ENCODE peak calls at places on chromosomes 3 and 15, in six cellular contexts. One of them, this sample, is unnamed.

GRCh38 chr15:76059320-76060097 is at the start of gene TMEM266:
- DNase-seq in K562: peak; percentile 94
- DNase-seq in astrocyte of the hippocampus: peak; percentile 73
- DNase-seq in BE2C: peak; percentile 52
- DNase-seq in GM12891: peak; percentile 67
- DNase-seq in activated CD4-positive, alpha-beta T cell treated with anti-CD3 and anti-CD28 coated beads, Interleukin-2, amount 10 ng/mL, durations not matched to agents 7 days and 5 days: peak; percentile 16
- DNase-seq in this sample: peak; percentile 27

GRCh38 chr3:195258449-195259145 is 12.4 kb downstream of the XXYLT1 start:
- DNase-seq in K562: no peak
- DNase-seq in astrocyte of the hippocampus: peak; percentile 26
- DNase-seq in BE2C: no peak
- DNase-seq in GM12891: no peak
- DNase-seq in activated CD4-positive, alpha-beta T cell treated with anti-CD3 and anti-CD28 coated beads, Interleukin-2, amount 10 ng/mL, durations not matched to agents 7 days and 5 days: no peak
- DNase-seq in this sample: peak; percentile 27

GRCh38 chr15:35693286-35693685 is 147.3 kb upstream of the DPH6 start:
- DNase-seq in K562: no peak
- DNase-seq in astrocyte of the hippocampus: peak; percentile 28
- DNase-seq in BE2C: no peak
- DNase-seq in GM12891: no peak
- DNase-seq in activated CD4-positive, alpha-beta T cell treated with anti-CD3 and anti-CD28 coated beads, Interleukin-2, amount 10 ng/mL, durations not matched to agents 7 days and 5 days: no peak
- DNase-seq in this sample: no peak

GRCh38 chr3:12107071-12107713 is 51.5 kb downstream of the TIMP4 start:
- DNase-seq in K562: no peak
- DNase-seq in astrocyte of the hippocampus: no peak
- DNase-seq in BE2C: no peak
- DNase-seq in GM12891: no peak
- DNase-seq in activated CD4-positive, alpha-beta T cell treated with anti-CD3 and anti-CD28 coated beads, Interleukin-2, amount 10 ng/mL, durations not matched to agents 7 days and 5 days: no peak
- DNase-seq in this sample: no peak

GRCh38 chr15:70045045-70045444 is 52.7 kb downstream of the TLE3 start:
- DNase-seq in K562: no peak
- DNase-seq in astrocyte of the hippocampus: no peak
- DNase-seq in BE2C: no peak
- DNase-seq in GM12891: no peak
- DNase-seq in activated CD4-positive, alpha-beta T cell treated with anti-CD3 and anti-CD28 coated beads, Interleukin-2, amount 10 ng/mL, durations not matched to agents 7 days and 5 days: no peak
- DNase-seq in this sample: no peak

GRCh38 chr3:66053009-66053782 is 14.5 kb upstream of the MAGI1 start:
- DNase-seq in K562: no peak
- DNase-seq in astrocyte of the hippocampus: no peak
- DNase-seq in BE2C: no peak
- DNase-seq in GM12891: no peak
- DNase-seq in activated CD4-positive, alpha-beta T cell treated with anti-CD3 and anti-CD28 coated beads, Interleukin-2, amount 10 ng/mL, durations not matched to agents 7 days and 5 days: no peak
- DNase-seq in this sample: no peak

GRCh38 chr3:37114251-37115145 is 59.9 kb downstream of the LRRFIP2 start:
- DNase-seq in K562: no peak
- DNase-seq in astrocyte of the hippocampus: peak; percentile 41
- DNase-seq in BE2C: no peak
- DNase-seq in GM12891: no peak
- DNase-seq in activated CD4-positive, alpha-beta T cell treated with anti-CD3 and anti-CD28 coated beads, Interleukin-2, amount 10 ng/mL, durations not matched to agents 7 days and 5 days: no peak
- DNase-seq in this sample: no peak

GRCh38 chr3:117314441-117314840 is 604.9 kb downstream of the TUSC7 start:
- DNase-seq in K562: no peak
- DNase-seq in astrocyte of the hippocampus: no peak
- DNase-seq in BE2C: no peak
- DNase-seq in GM12891: no peak
- DNase-seq in activated CD4-positive, alpha-beta T cell treated with anti-CD3 and anti-CD28 coated beads, Interleukin-2, amount 10 ng/mL, durations not matched to agents 7 days and 5 days: no peak
- DNase-seq in this sample: no peak

GRCh38 chr3:35900079-35900478 is 260.8 kb downstream of the ARPP21 start:
- DNase-seq in K562: no peak
- DNase-seq in astrocyte of the hippocampus: no peak
- DNase-seq in BE2C: no peak
- DNase-seq in GM12891: no peak
- DNase-seq in activated CD4-positive, alpha-beta T cell treated with anti-CD3 and anti-CD28 coated beads, Interleukin-2, amount 10 ng/mL, durations not matched to agents 7 days and 5 days: no peak
- DNase-seq in this sample: no peak

GRCh38 chr15:28919679-28920655 is 34.2 kb downstream of the APBA2 start:
- DNase-seq in K562: no peak
- DNase-seq in astrocyte of the hippocampus: no peak
- DNase-seq in BE2C: no peak
- DNase-seq in GM12891: no peak
- DNase-seq in activated CD4-positive, alpha-beta T cell treated with anti-CD3 and anti-CD28 coated beads, Interleukin-2, amount 10 ng/mL, durations not matched to agents 7 days and 5 days: no peak
- DNase-seq in this sample: peak; percentile 56

GRCh38 chr15:80495406-80495942 is 91.3 kb downstream of the ARNT2 start:
- DNase-seq in K562: no peak
- DNase-seq in astrocyte of the hippocampus: no peak
- DNase-seq in BE2C: no peak
- DNase-seq in GM12891: no peak
- DNase-seq in activated CD4-positive, alpha-beta T cell treated with anti-CD3 and anti-CD28 coated beads, Interleukin-2, amount 10 ng/mL, durations not matched to agents 7 days and 5 days: no peak
- DNase-seq in this sample: no peak

GRCh38 chr3:71400986-71401451 is 182.5 kb downstream of the FOXP1 start:
- DNase-seq in K562: peak; percentile 28
- DNase-seq in astrocyte of the hippocampus: no peak
- DNase-seq in BE2C: no peak
- DNase-seq in GM12891: no peak
- DNase-seq in activated CD4-positive, alpha-beta T cell treated with anti-CD3 and anti-CD28 coated beads, Interleukin-2, amount 10 ng/mL, durations not matched to agents 7 days and 5 days: no peak
- DNase-seq in this sample: no peak

GRCh38 chr3:71285086-71285485 is 298.4 kb downstream of the FOXP1 start:
- DNase-seq in K562: no peak
- DNase-seq in astrocyte of the hippocampus: no peak
- DNase-seq in BE2C: no peak
- DNase-seq in GM12891: no peak
- DNase-seq in activated CD4-positive, alpha-beta T cell treated with anti-CD3 and anti-CD28 coated beads, Interleukin-2, amount 10 ng/mL, durations not matched to agents 7 days and 5 days: no peak
- DNase-seq in this sample: no peak

GRCh38 chr3:162139841-162140240 is 643.2 kb downstream of the OTOL1 start:
- DNase-seq in K562: no peak
- DNase-seq in astrocyte of the hippocampus: no peak
- DNase-seq in BE2C: no peak
- DNase-seq in GM12891: no peak
- DNase-seq in activated CD4-positive, alpha-beta T cell treated with anti-CD3 and anti-CD28 coated beads, Interleukin-2, amount 10 ng/mL, durations not matched to agents 7 days and 5 days: no peak
- DNase-seq in this sample: no peak

GRCh38 chr3:36707623-36708409 is 56.5 kb downstream of the DCLK3 start:
- DNase-seq in K562: peak; percentile 63
- DNase-seq in astrocyte of the hippocampus: peak; percentile 5
- DNase-seq in BE2C: peak; percentile 6
- DNase-seq in GM12891: no peak
- DNase-seq in activated CD4-positive, alpha-beta T cell treated with anti-CD3 and anti-CD28 coated beads, Interleukin-2, amount 10 ng/mL, durations not matched to agents 7 days and 5 days: no peak
- DNase-seq in this sample: no peak

GRCh38 chr15:51667478-51667877 is 13.8 kb upstream of the SCG3 start:
- DNase-seq in K562: no peak
- DNase-seq in astrocyte of the hippocampus: no peak
- DNase-seq in BE2C: no peak
- DNase-seq in GM12891: no peak
- DNase-seq in activated CD4-positive, alpha-beta T cell treated with anti-CD3 and anti-CD28 coated beads, Interleukin-2, amount 10 ng/mL, durations not matched to agents 7 days and 5 days: no peak
- DNase-seq in this sample: no peak

GRCh38 chr3:24498391-24498790 is 3.7 kb upstream of the THRB start:
- DNase-seq in K562: no peak
- DNase-seq in astrocyte of the hippocampus: no peak
- DNase-seq in BE2C: no peak
- DNase-seq in GM12891: no peak
- DNase-seq in activated CD4-positive, alpha-beta T cell treated with anti-CD3 and anti-CD28 coated beads, Interleukin-2, amount 10 ng/mL, durations not matched to agents 7 days and 5 days: no peak
- DNase-seq in this sample: no peak

GRCh38 chr3:48140284-48140683 is 47.9 kb downstream of the CDC25A start:
- DNase-seq in K562: no peak
- DNase-seq in astrocyte of the hippocampus: no peak
- DNase-seq in BE2C: no peak
- DNase-seq in GM12891: no peak
- DNase-seq in activated CD4-positive, alpha-beta T cell treated with anti-CD3 and anti-CD28 coated beads, Interleukin-2, amount 10 ng/mL, durations not matched to agents 7 days and 5 days: no peak
- DNase-seq in this sample: no peak

GRCh38 chr3:9379327-9379726 is 16.5 kb downstream of the THUMPD3 start:
- DNase-seq in K562: no peak
- DNase-seq in astrocyte of the hippocampus: no peak
- DNase-seq in BE2C: no peak
- DNase-seq in GM12891: no peak
- DNase-seq in activated CD4-positive, alpha-beta T cell treated with anti-CD3 and anti-CD28 coated beads, Interleukin-2, amount 10 ng/mL, durations not matched to agents 7 days and 5 days: no peak
- DNase-seq in this sample: no peak

GRCh38 chr15:55118341-55118740 is 78.4 kb downstream of the RSL24D1 start:
- DNase-seq in K562: no peak
- DNase-seq in astrocyte of the hippocampus: no peak
- DNase-seq in BE2C: no peak
- DNase-seq in GM12891: no peak
- DNase-seq in activated CD4-positive, alpha-beta T cell treated with anti-CD3 and anti-CD28 coated beads, Interleukin-2, amount 10 ng/mL, durations not matched to agents 7 days and 5 days: no peak
- DNase-seq in this sample: no peak

GRCh38 chr3:97938444-97938843 is 33.8 kb downstream of the RIOX2 start:
- DNase-seq in K562: no peak
- DNase-seq in astrocyte of the hippocampus: no peak
- DNase-seq in BE2C: no peak
- DNase-seq in GM12891: no peak
- DNase-seq in activated CD4-positive, alpha-beta T cell treated with anti-CD3 and anti-CD28 coated beads, Interleukin-2, amount 10 ng/mL, durations not matched to agents 7 days and 5 days: no peak
- DNase-seq in this sample: no peak

GRCh38 chr15:55685292-55685691 is 57.7 kb downstream of the PRTG start:
- DNase-seq in K562: no peak
- DNase-seq in astrocyte of the hippocampus: no peak
- DNase-seq in BE2C: no peak
- DNase-seq in GM12891: no peak
- DNase-seq in activated CD4-positive, alpha-beta T cell treated with anti-CD3 and anti-CD28 coated beads, Interleukin-2, amount 10 ng/mL, durations not matched to agents 7 days and 5 days: no peak
- DNase-seq in this sample: no peak

GRCh38 chr3:143956858-143957257 is 14.8 kb upstream of the DIPK2A start:
- DNase-seq in K562: no peak
- DNase-seq in astrocyte of the hippocampus: no peak
- DNase-seq in BE2C: no peak
- DNase-seq in GM12891: no peak
- DNase-seq in activated CD4-positive, alpha-beta T cell treated with anti-CD3 and anti-CD28 coated beads, Interleukin-2, amount 10 ng/mL, durations not matched to agents 7 days and 5 days: no peak
- DNase-seq in this sample: no peak

GRCh38 chr15:87207945-87208580 is 1048.5 kb downstream of the NTRK3 start:
- DNase-seq in K562: no peak
- DNase-seq in astrocyte of the hippocampus: peak; percentile 64
- DNase-seq in BE2C: no peak
- DNase-seq in GM12891: no peak
- DNase-seq in activated CD4-positive, alpha-beta T cell treated with anti-CD3 and anti-CD28 coated beads, Interleukin-2, amount 10 ng/mL, durations not matched to agents 7 days and 5 days: no peak
- DNase-seq in this sample: no peak

GRCh38 chr3:33883538-33884203 is 85.2 kb downstream of the PDCD6IP start:
- DNase-seq in K562: peak; percentile 69
- DNase-seq in astrocyte of the hippocampus: peak; percentile 68
- DNase-seq in BE2C: no peak
- DNase-seq in GM12891: no peak
- DNase-seq in activated CD4-positive, alpha-beta T cell treated with anti-CD3 and anti-CD28 coated beads, Interleukin-2, amount 10 ng/mL, durations not matched to agents 7 days and 5 days: peak; percentile 57
- DNase-seq in this sample: peak; percentile 46

GRCh38 chr15:67400890-67401289 is 120.0 kb upstream of the C15orf61 start:
- DNase-seq in K562: no peak
- DNase-seq in astrocyte of the hippocampus: no peak
- DNase-seq in BE2C: no peak
- DNase-seq in GM12891: no peak
- DNase-seq in activated CD4-positive, alpha-beta T cell treated with anti-CD3 and anti-CD28 coated beads, Interleukin-2, amount 10 ng/mL, durations not matched to agents 7 days and 5 days: no peak
- DNase-seq in this sample: no peak

GRCh38 chr15:91660174-91660649 is 193.3 kb upstream of the SLCO3A1 start:
- DNase-seq in K562: no peak
- DNase-seq in astrocyte of the hippocampus: no peak
- DNase-seq in BE2C: no peak
- DNase-seq in GM12891: no peak
- DNase-seq in activated CD4-positive, alpha-beta T cell treated with anti-CD3 and anti-CD28 coated beads, Interleukin-2, amount 10 ng/mL, durations not matched to agents 7 days and 5 days: no peak
- DNase-seq in this sample: peak; percentile 32

GRCh38 chr3:125386811-125387210 is 11.7 kb upstream of the ZNF148 start:
- DNase-seq in K562: no peak
- DNase-seq in astrocyte of the hippocampus: peak; percentile 46
- DNase-seq in BE2C: no peak
- DNase-seq in GM12891: no peak
- DNase-seq in activated CD4-positive, alpha-beta T cell treated with anti-CD3 and anti-CD28 coated beads, Interleukin-2, amount 10 ng/mL, durations not matched to agents 7 days and 5 days: no peak
- DNase-seq in this sample: no peak

GRCh38 chr15:80183886-80184285 is 31.1 kb downstream of the FAH start:
- DNase-seq in K562: no peak
- DNase-seq in astrocyte of the hippocampus: no peak
- DNase-seq in BE2C: no peak
- DNase-seq in GM12891: no peak
- DNase-seq in activated CD4-positive, alpha-beta T cell treated with anti-CD3 and anti-CD28 coated beads, Interleukin-2, amount 10 ng/mL, durations not matched to agents 7 days and 5 days: no peak
- DNase-seq in this sample: no peak

GRCh38 chr3:9079674-9080073 is 116.4 kb upstream of the RAD18 start:
- DNase-seq in K562: no peak
- DNase-seq in astrocyte of the hippocampus: no peak
- DNase-seq in BE2C: no peak
- DNase-seq in GM12891: no peak
- DNase-seq in activated CD4-positive, alpha-beta T cell treated with anti-CD3 and anti-CD28 coated beads, Interleukin-2, amount 10 ng/mL, durations not matched to agents 7 days and 5 days: no peak
- DNase-seq in this sample: no peak

GRCh38 chr15:91049378-91050127 is 27.2 kb upstream of the VPS33B start:
- DNase-seq in K562: peak; percentile 27
- DNase-seq in astrocyte of the hippocampus: peak; percentile 73
- DNase-seq in BE2C: peak; percentile 64
- DNase-seq in GM12891: no peak
- DNase-seq in activated CD4-positive, alpha-beta T cell treated with anti-CD3 and anti-CD28 coated beads, Interleukin-2, amount 10 ng/mL, durations not matched to agents 7 days and 5 days: peak; percentile 68
- DNase-seq in this sample: peak; percentile 79

GRCh38 chr15:82239685-82240391 is 22.7 kb downstream of the EFL1 start:
- DNase-seq in K562: no peak
- DNase-seq in astrocyte of the hippocampus: no peak
- DNase-seq in BE2C: no peak
- DNase-seq in GM12891: no peak
- DNase-seq in activated CD4-positive, alpha-beta T cell treated with anti-CD3 and anti-CD28 coated beads, Interleukin-2, amount 10 ng/mL, durations not matched to agents 7 days and 5 days: no peak
- DNase-seq in this sample: no peak

GRCh38 chr3:33636125-33636855 is 81.8 kb downstream of the CLASP2 start:
- DNase-seq in K562: peak; percentile 39
- DNase-seq in astrocyte of the hippocampus: peak; percentile 71
- DNase-seq in BE2C: peak; percentile 11
- DNase-seq in GM12891: no peak
- DNase-seq in activated CD4-positive, alpha-beta T cell treated with anti-CD3 and anti-CD28 coated beads, Interleukin-2, amount 10 ng/mL, durations not matched to agents 7 days and 5 days: peak; percentile 13
- DNase-seq in this sample: no peak

GRCh38 chr3:44862221-44862637 is 517 bp downstream of the TMEM42 start:
- DNase-seq in K562: no peak
- DNase-seq in astrocyte of the hippocampus: peak; percentile 69
- DNase-seq in BE2C: no peak
- DNase-seq in GM12891: no peak
- DNase-seq in activated CD4-positive, alpha-beta T cell treated with anti-CD3 and anti-CD28 coated beads, Interleukin-2, amount 10 ng/mL, durations not matched to agents 7 days and 5 days: no peak
- DNase-seq in this sample: peak; percentile 34

GRCh38 chr3:171028025-171028778 is 1.7 kb upstream of the SLC2A2 start:
- DNase-seq in K562: no peak
- DNase-seq in astrocyte of the hippocampus: peak; percentile 96
- DNase-seq in BE2C: peak; percentile 57
- DNase-seq in GM12891: no peak
- DNase-seq in activated CD4-positive, alpha-beta T cell treated with anti-CD3 and anti-CD28 coated beads, Interleukin-2, amount 10 ng/mL, durations not matched to agents 7 days and 5 days: peak; percentile 53
- DNase-seq in this sample: peak; percentile 65

GRCh38 chr3:29515451-29515850 is 234.6 kb downstream of the RBMS3 start:
- DNase-seq in K562: no peak
- DNase-seq in astrocyte of the hippocampus: peak; percentile 35
- DNase-seq in BE2C: no peak
- DNase-seq in GM12891: no peak
- DNase-seq in activated CD4-positive, alpha-beta T cell treated with anti-CD3 and anti-CD28 coated beads, Interleukin-2, amount 10 ng/mL, durations not matched to agents 7 days and 5 days: no peak
- DNase-seq in this sample: no peak

GRCh38 chr3:30721314-30721634 is 114.9 kb downstream of the TGFBR2 start:
- DNase-seq in K562: no peak
- DNase-seq in astrocyte of the hippocampus: no peak
- DNase-seq in BE2C: no peak
- DNase-seq in GM12891: no peak
- DNase-seq in activated CD4-positive, alpha-beta T cell treated with anti-CD3 and anti-CD28 coated beads, Interleukin-2, amount 10 ng/mL, durations not matched to agents 7 days and 5 days: no peak
- DNase-seq in this sample: no peak

GRCh38 chr15:59567369-59567768 is 44.2 kb upstream of the GCNT3 start:
- DNase-seq in K562: no peak
- DNase-seq in astrocyte of the hippocampus: no peak
- DNase-seq in BE2C: no peak
- DNase-seq in GM12891: no peak
- DNase-seq in activated CD4-positive, alpha-beta T cell treated with anti-CD3 and anti-CD28 coated beads, Interleukin-2, amount 10 ng/mL, durations not matched to agents 7 days and 5 days: no peak
- DNase-seq in this sample: no peak

GRCh38 chr3:155202626-155203025 is 90.9 kb downstream of the STRIT1 start:
- DNase-seq in K562: no peak
- DNase-seq in astrocyte of the hippocampus: no peak
- DNase-seq in BE2C: no peak
- DNase-seq in GM12891: no peak
- DNase-seq in activated CD4-positive, alpha-beta T cell treated with anti-CD3 and anti-CD28 coated beads, Interleukin-2, amount 10 ng/mL, durations not matched to agents 7 days and 5 days: no peak
- DNase-seq in this sample: no peak

This sample was measured in activated CD8-positive, alpha-beta T cell treated with anti-CD3 and anti-CD28 coated beads, Interleukin-2, amount 10 ng/mL, durations not matched to agents 7 days and 5 days.